ENCODE peak calls at places on chromosomes 12 and 14, in ten cellular contexts. D is HepG2, P is Panc1, N is breast epithelium, K is sigmoid colon, R is heart left ventricle, I is neural progenitor cell, U is fibroblast of the aortic adventitia, G is HFF-Myc, Q is lower lobe of right lung. M is an unnamed sample.

GRCh38 chr14:105939810-105940508 is 413.6 kb downstream of the TMEM121 start:
- DNase-seq in D (no peak), P (no peak), N (no peak), K (peak; percentile 62), R (no peak), I (no peak), U (no peak), G (no peak), Q (no peak), M (no peak)

GRCh38 chr14:52995998-52996397 is 45.1 kb upstream of the FERMT2 start:
- DNase-seq in D (no peak), P (no peak), N (no peak), K (no peak), R (no peak), I (no peak), U (no peak), G (no peak), Q (no peak), M (no peak)

GRCh38 chr14:28765907-28766504 is 581 bp upstream of the FOXG1 start:
- DNase-seq in D (no peak), P (no peak), N (no peak), K (no peak), R (no peak), I (peak; percentile 68), U (no peak), G (no peak), Q (peak; percentile 37), M (no peak)

GRCh38 chr14:68394719-68395117 is 398.1 kb downstream of the ZFP36L1 start:
- DNase-seq in D (no peak), P (no peak), N (no peak), K (peak; percentile 70), R (peak; percentile 61), I (peak; percentile 85), U (no peak), G (no peak), Q (no peak), M (no peak)

GRCh38 chr12:112381898-112382796 is at the start of gene HECTD4:
- DNase-seq in D (peak; percentile 82), P (no peak), N (peak; percentile 86), K (peak; percentile 95), R (peak; percentile 98), I (peak; percentile 99), U (peak; percentile 66), G (peak; percentile 26), Q (peak; percentile 99), M (peak; percentile 70)

GRCh38 chr14:71739273-71739990 is 192.8 kb upstream of the RGS6 start:
- DNase-seq in D (peak; percentile 50), P (no peak), N (no peak), K (no peak), R (no peak), I (no peak), U (peak; percentile 21), G (no peak), Q (no peak), M (peak; percentile 21)

GRCh38 chr12:122393822-122394221 is 28.6 kb downstream of the CLIP1 start:
- DNase-seq in D (no peak), P (no peak), N (no peak), K (no peak), R (no peak), I (no peak), U (no peak), G (no peak), Q (no peak), M (no peak)

GRCh38 chr14:78530078-78530477 is 359.9 kb downstream of the NRXN3 start:
- DNase-seq in D (no peak), P (no peak), N (no peak), K (no peak), R (no peak), I (peak; percentile 88), U (peak; percentile 19), G (peak; percentile 9), Q (no peak), M (peak; percentile 22)

GRCh38 chr12:16939871-16940306 is 333.9 kb upstream of the LMO3 start:
- DNase-seq in D (peak; percentile 80), P (peak; percentile 35), N (no peak), K (no peak), R (no peak), I (peak; percentile 81), U (peak; percentile 46), G (peak; percentile 7), Q (peak; percentile 50), M (peak; percentile 69)

GRCh38 chr12:69701821-69702220 is 2.7 kb upstream of the BEST3 start:
- DNase-seq in D (no peak), P (no peak), N (no peak), K (no peak), R (no peak), I (no peak), U (no peak), G (no peak), Q (no peak), M (no peak)

GRCh38 chr12:9867531-9867930 is 1.6 kb downstream of the CLEC2B start:
- DNase-seq in D (no peak), P (no peak), N (no peak), K (no peak), R (no peak), I (no peak), U (peak; percentile 5), G (no peak), Q (no peak), M (peak; percentile 14)

GRCh38 chr14:104747876-104748275 is 5.1 kb upstream of the SIVA1 start:
- DNase-seq in D (no peak), P (no peak), N (no peak), K (no peak), R (peak; percentile 31), I (no peak), U (no peak), G (no peak), Q (no peak), M (no peak)

GRCh38 chr14:100239200-100239839 is 376 bp downstream of the YY1 start:
- DNase-seq in D (no peak), P (no peak), N (peak; percentile 25), K (peak; percentile 74), R (peak; percentile 74), I (no peak), U (no peak), G (no peak), Q (peak; percentile 64), M (no peak)

GRCh38 chr12:25034676-25035075 is 85.8 kb upstream of the BCAT1 start:
- DNase-seq in D (no peak), P (no peak), N (no peak), K (no peak), R (no peak), I (no peak), U (no peak), G (no peak), Q (no peak), M (no peak)

GRCh38 chr12:131714759-131715158 is 3.9 kb downstream of the SFSWAP start:
- DNase-seq in D (no peak), P (no peak), N (no peak), K (no peak), R (no peak), I (no peak), U (no peak), G (no peak), Q (no peak), M (no peak)
- TF ChIP-seq CTCF in D (no peak), P (no peak), N (no peak), K (no peak), R (no peak), I (no peak), U (no peak), G (no peak), Q (no peak), M (no peak)

DNA sequence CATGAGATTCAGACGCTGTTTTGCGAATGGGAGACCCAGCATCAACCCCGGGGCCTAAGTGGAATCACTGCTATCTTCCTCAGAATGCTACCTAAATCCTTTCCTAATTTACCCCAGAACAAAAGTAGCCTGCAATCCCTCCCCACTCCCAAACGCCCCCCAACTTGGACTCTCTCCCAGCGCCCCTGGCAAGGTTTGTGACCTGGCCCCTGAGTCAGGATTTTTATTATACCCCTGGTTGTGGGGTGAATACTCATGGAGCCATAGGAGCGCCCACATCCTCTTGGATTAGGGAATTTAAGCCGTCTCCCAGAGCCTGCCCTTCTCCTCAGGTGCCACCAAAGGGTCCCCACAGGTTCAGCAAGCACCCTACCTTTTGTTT is 360 bp downstream of the MYL6B start:
- DNase-seq in D (no peak), P (no peak), N (no peak), K (no peak), R (no peak), I (peak; percentile 8), U (no peak), G (no peak), Q (no peak), M (no peak)
- H3K4me3 ChIP-seq in D (peak overlapping the region; percentile 86), P (peak overlapping the region; percentile 66), N (peak overlapping the region; percentile 69), K (peak overlapping the region; percentile 79), R (peak overlapping the region; percentile 51), I (peak overlapping the region; percentile 68), U (peak overlapping the region; percentile 75), G (peak overlapping the region; percentile 80), Q (peak overlapping the region; percentile 73), M (peak overlapping the region; percentile 81)

GRCh38 chr12:70823182-70823976 is 97.2 kb downstream of the PTPRR start:
- DNase-seq in D (no peak), P (no peak), N (no peak), K (no peak), R (no peak), I (peak; percentile 19), U (no peak), G (no peak), Q (no peak), M (no peak)
- TF ChIP-seq CTCF in D (no peak), P (no peak), N (no peak), K (no peak), R (no peak), I (peak; percentile 13), U (no peak), G (no peak), Q (no peak), M (peak; percentile 8)

GRCh38 chr12:108231109-108231905 is 102.2 kb downstream of the WSCD2 start:
- DNase-seq in D (no peak), P (no peak), N (no peak), K (no peak), R (no peak), I (no peak), U (no peak), G (no peak), Q (no peak), M (no peak)

GRCh38 chr12:108226866-108227265 is 97.8 kb downstream of the WSCD2 start:
- DNase-seq in D (no peak), P (no peak), N (no peak), K (no peak), R (no peak), I (no peak), U (no peak), G (no peak), Q (no peak), M (no peak)

GRCh38 chr12:108232565-108232964 is 103.5 kb downstream of the WSCD2 start:
- DNase-seq in D (no peak), P (no peak), N (peak; percentile 18), K (no peak), R (no peak), I (no peak), U (no peak), G (no peak), Q (no peak), M (no peak)

GRCh38 chr12:108231909-108232434 is 102.9 kb downstream of the WSCD2 start:
- DNase-seq in D (no peak), P (no peak), N (no peak), K (no peak), R (no peak), I (no peak), U (no peak), G (no peak), Q (no peak), M (no peak)

DNA sequence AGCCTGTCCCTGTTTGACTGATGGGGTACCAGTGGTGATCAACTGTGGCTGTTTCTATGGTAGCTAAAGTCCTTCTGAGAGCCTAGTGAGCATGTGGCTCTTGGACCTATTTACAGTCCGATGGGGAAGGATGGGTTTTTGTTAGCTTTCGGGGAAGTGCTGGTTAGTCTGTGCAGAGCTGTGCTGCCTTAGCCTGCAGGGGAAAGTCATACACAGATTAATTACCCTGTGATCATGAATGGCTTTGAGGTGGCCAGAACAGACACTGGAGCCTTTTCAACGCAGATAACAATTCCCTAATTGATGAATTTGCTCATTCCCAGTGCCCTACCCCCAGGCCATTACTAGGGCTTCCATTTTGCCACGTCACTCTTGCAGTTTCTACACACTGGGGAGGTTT is 99.7 kb downstream of the WSCD2 start:
- DNase-seq in D (no peak), P (no peak), N (no peak), K (no peak), R (no peak), I (no peak), U (no peak), G (no peak), Q (no peak), M (no peak)
- H3K4me3 ChIP-seq in D (no peak overlapping the region), P (no peak overlapping the region), N (no peak overlapping the region), K (no peak overlapping the region), R (no peak overlapping the region), I (no peak overlapping the region), U (no peak overlapping the region), G (no peak overlapping the region), Q (no peak overlapping the region), M (no peak overlapping the region)